ENCODE peak calls at places on chromosomes 2 and 18, in four cellular contexts. P, S, I and V are unnamed samples.

GRCh38 chr2:102618452-102619413 is 620 bp upstream of the SLC9A2 start:
- DNase-seq in P (no peak), S (peak), I (peak), V (no peak)

GRCh38 chr2:117933884-117934354 is 80.0 kb downstream of the CCDC93 start:
- DNase-seq in P (no peak), S (no peak), I (no peak), V (peak)

GRCh38 chr18:48931680-48932461 is 18.9 kb downstream of the SMAD7 start:
- DNase-seq in P (peak), S (peak), I (no peak), V (no peak)

GRCh38 chr2:172038604-172039003 is 38.9 kb downstream of the METAP1D start:
- DNase-seq in P (no peak), S (no peak), I (no peak), V (no peak)

GRCh38 chr2:172998547-172998946 is 77.1 kb upstream of the MAP3K20 start:
- DNase-seq in P (no peak), S (no peak), I (no peak), V (no peak)

GRCh38 chr2:72027426-72028161 is 120.1 kb downstream of the CYP26B1 start:
- DNase-seq in P (no peak), S (no peak), I (peak), V (no peak)

GRCh38 chr2:239328306-239329191 is 72.3 kb downstream of the HDAC4 start:
- DNase-seq in P (no peak), S (no peak), I (no peak), V (no peak)

GRCh38 chr2:62787381-62787780 is 81.9 kb downstream of the EHBP1 start:
- DNase-seq in P (no peak), S (no peak), I (no peak), V (no peak)

GRCh38 chr2:85584857-85585780 is 888 bp downstream of the VAMP5 start:
- DNase-seq in P (no peak), S (peak), I (no peak), V (peak)

GRCh38 chr2:213036836-213037235 is 114.6 kb downstream of the IKZF2 start:
- DNase-seq in P (no peak), S (no peak), I (no peak), V (no peak)

GRCh38 chr2:15142069-15142689 is 419.0 kb downstream of the NBAS start:
- DNase-seq in P (peak), S (no peak), I (no peak), V (peak)

GRCh38 chr2:240520143-240520973 is 37.4 kb downstream of the ANKMY1 start:
- DNase-seq in P (no peak), S (no peak), I (peak), V (no peak)

GRCh38 chr2:172113617-172114016 is 10.9 kb upstream of the DLX2 start:
- DNase-seq in P (no peak), S (peak), I (no peak), V (peak)

GRCh38 chr2:29463181-29463900 is 348.1 kb downstream of the CLIP4 start:
- DNase-seq in P (no peak), S (no peak), I (no peak), V (no peak)

GRCh38 chr2:114010001-114010400 is 120.1 kb downstream of the ACTR3 start:
- DNase-seq in P (no peak), S (no peak), I (no peak), V (no peak)

GRCh38 chr18:50396005-50396404 is 21.2 kb downstream of the SKA1 start:
- DNase-seq in P (no peak), S (peak), I (no peak), V (no peak)

GRCh38 chr2:208285853-208286252 is 19.8 kb downstream of the PIKFYVE start:
- DNase-seq in P (no peak), S (no peak), I (no peak), V (no peak)

GRCh38 chr2:228444156-228444555 is 262.7 kb upstream of the SPHKAP start:
- DNase-seq in P (no peak), S (no peak), I (no peak), V (no peak)

GRCh38 chr18:10420561-10421352 is 33.7 kb upstream of the APCDD1 start:
- DNase-seq in P (no peak), S (no peak), I (no peak), V (no peak)

GRCh38 chr18:67104700-67105284 is 411.7 kb downstream of the DSEL start:
- DNase-seq in P (no peak), S (no peak), I (peak), V (peak)

GRCh38 chr18:111292-112014 is 46.9 kb upstream of the USP14 start:
- DNase-seq in P (no peak), S (peak), I (peak), V (peak)

GRCh38 chr2:38232454-38232853 is 144.6 kb downstream of the ATL2 start:
- DNase-seq in P (no peak), S (no peak), I (no peak), V (no peak)

GRCh38 chr2:85160946-85161625 is 27.9 kb downstream of the TCF7L1 start:
- DNase-seq in P (no peak), S (no peak), I (peak), V (no peak)

GRCh38 chr2:239396881-239397681 is 3.7 kb downstream of the HDAC4 start:
- DNase-seq in P (no peak), S (no peak), I (no peak), V (no peak)

GRCh38 chr2:191051825-191052778 is 38.1 kb upstream of the STAT1 start:
- DNase-seq in P (peak), S (peak), I (no peak), V (peak)

GRCh38 chr2:205188516-205189138 is 493.7 kb upstream of the NRP2 start:
- DNase-seq in P (no peak), S (no peak), I (no peak), V (no peak)

GRCh38 chr2:101770672-101771071 is 73.2 kb downstream of the MAP4K4 start:
- DNase-seq in P (peak), S (peak), I (no peak), V (peak)

GRCh38 chr2:152396051-152396511 is 61.1 kb downstream of the FMNL2 start:
- DNase-seq in P (no peak), S (no peak), I (no peak), V (no peak)

GRCh38 chr18:36813111-36813752 is 15.6 kb downstream of the TPGS2 start:
- DNase-seq in P (no peak), S (no peak), I (no peak), V (no peak)

GRCh38 chr2:167832840-167833239 is 414.6 kb downstream of the STK39 start:
- DNase-seq in P (no peak), S (no peak), I (no peak), V (no peak)

GRCh38 chr18:75208055-75208835 is 694 bp downstream of the PTGR3 start:
- DNase-seq in P (no peak), S (peak), I (peak), V (peak)

GRCh38 chr2:214261683-214262082 is 149.2 kb upstream of the VWC2L start:
- DNase-seq in P (no peak), S (no peak), I (no peak), V (no peak)

GRCh38 chr18:59084286-59084779 is 55.4 kb upstream of the SEC11C start:
- DNase-seq in P (no peak), S (peak), I (peak), V (peak)

DNA sequence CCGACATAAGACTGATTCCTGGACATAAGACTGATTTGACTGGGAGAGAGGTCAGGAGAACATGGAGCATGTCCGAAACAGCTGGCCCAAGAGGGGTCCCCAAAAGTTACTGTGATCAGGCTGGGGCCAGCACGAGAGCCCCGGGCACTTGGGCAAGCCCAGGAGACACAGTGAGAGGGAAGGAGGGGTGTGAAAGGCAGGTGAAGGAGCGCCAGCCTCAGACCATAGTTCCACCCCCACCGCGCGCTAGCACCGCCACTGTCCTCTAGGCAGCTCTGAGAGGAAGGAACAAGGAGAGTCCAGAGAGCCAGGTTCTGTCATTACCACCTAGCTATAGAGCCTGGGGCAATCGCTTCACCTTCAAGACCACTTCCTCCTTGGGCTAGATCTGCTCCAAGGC is 78.2 kb upstream of the DAPL1 start:
- DNase-seq in P (no peak), S (no peak), I (no peak), V (no peak)
- TF ChIP-seq CBFB in P (no peak), S (no peak), I (no peak), V (no peak)

GRCh38 chr2:3180082-3180908 is 197.3 kb downstream of the EIPR1 start:
- DNase-seq in P (no peak), S (no peak), I (no peak), V (no peak)
- TF ChIP-seq CBFB in P (no peak), S (no peak), I (no peak), V (no peak)

DNA sequence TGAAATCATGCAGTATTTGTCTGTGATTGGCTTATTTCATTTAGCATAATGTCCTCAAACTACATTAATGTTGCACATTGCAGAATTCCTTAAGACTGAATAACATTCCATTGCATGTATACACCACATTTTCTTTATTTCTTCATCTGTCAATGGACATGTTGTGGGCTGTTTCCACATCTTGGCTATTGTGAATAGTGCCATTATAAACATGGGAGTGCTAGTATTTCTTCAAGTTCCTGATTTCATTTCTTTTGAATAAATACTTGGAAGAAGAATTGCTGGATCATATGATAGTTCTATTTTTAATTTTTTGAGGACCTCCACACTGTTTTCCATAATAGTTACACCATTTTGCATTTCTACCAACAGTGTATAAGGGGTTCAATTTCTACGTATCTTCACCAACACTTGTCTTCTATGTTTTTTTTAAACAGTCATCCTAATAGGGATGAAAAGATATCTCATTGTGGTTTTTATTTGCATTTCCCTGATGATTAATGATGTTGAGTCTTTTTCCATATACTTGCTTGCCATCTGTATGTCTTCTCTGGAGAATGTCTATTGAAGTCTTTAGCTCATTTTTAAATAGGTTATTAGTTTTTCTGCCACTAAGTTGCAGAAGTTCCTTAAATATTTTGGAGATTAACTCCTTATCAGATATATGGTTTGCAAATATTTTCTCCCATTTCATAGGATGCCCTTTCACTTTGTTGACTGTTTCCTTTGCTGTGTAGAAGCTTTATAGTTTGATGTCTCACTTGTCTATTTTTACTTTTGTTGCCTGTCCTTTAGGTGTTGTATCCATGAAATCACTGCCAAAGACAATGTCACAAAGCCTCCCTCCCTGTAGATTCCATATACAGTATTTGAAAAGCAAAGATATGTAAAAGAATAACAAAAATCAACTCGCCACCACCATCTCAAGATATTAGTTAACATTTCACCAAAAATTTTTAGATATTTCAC is 14.6 kb downstream of the FBXO11 start:
- DNase-seq in P (no peak), S (no peak), I (no peak), V (no peak)
- TF ChIP-seq CBFB in P (no peak), S (no peak), I (no peak), V (no peak)

GRCh38 chr2:224723606-224724217 is 7.5 kb upstream of the CCDC195 start:
- DNase-seq in P (no peak), S (no peak), I (no peak), V (no peak)

GRCh38 chr2:224716921-224717320 is 756 bp upstream of the CCDC195 start:
- DNase-seq in P (no peak), S (no peak), I (no peak), V (no peak)

GRCh38 chr2:224722250-224722649 is 6.1 kb upstream of the CCDC195 start:
- DNase-seq in P (no peak), S (no peak), I (no peak), V (no peak)

GRCh38 chr2:224722777-224723176 is 6.6 kb upstream of the CCDC195 start:
- DNase-seq in P (no peak), S (no peak), I (no peak), V (no peak)
- TF ChIP-seq CBFB in P (no peak), S (no peak), I (no peak), V (no peak)

GRCh38 chr2:231932711-231932970 is 6.4 kb upstream of the NPPC start:
- DNase-seq in P (no peak), S (no peak), I (no peak), V (no peak)
- TF ChIP-seq CBFB in P (no peak), S (no peak), I (no peak), V (no peak)

DNA sequence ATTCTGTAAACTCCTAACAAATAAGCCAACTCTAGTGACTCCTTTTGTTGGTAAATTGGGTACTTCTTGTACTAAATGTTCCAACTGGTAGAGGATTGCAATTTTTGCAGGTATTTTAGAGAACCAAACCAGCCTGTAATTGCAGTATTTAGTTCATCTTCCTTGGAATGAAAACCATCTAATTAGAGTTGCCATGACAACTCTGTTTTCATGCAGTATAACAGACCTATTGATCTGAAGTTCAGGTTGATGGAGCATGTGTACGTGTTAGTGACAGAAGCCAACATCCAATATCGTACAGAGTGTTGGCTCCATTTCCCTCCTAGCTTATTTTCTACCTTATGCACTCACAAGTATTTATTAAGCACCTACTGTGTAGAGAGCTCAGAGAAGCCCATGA is 176.3 kb upstream of the FOSL2 start:
- DNase-seq in P (no peak), S (no peak), I (no peak), V (no peak)
- TF ChIP-seq CBFB in P (no peak), S (no peak), I (no peak), V (no peak)

GRCh38 chr2:65299246-65299645 is 71.6 kb downstream of the ACTR2 start:
- DNase-seq in P (no peak), S (peak), I (no peak), V (no peak)
- TF ChIP-seq CBFB in P (no peak), S (no peak), I (no peak), V (no peak)

GRCh38 chr2:233473386-233473791 is 93.2 kb downstream of the USP40 start:
- DNase-seq in P (no peak), S (no peak), I (no peak), V (no peak)
- TF ChIP-seq CBFB in P (no peak), S (no peak), I (no peak), V (no peak)

DNA sequence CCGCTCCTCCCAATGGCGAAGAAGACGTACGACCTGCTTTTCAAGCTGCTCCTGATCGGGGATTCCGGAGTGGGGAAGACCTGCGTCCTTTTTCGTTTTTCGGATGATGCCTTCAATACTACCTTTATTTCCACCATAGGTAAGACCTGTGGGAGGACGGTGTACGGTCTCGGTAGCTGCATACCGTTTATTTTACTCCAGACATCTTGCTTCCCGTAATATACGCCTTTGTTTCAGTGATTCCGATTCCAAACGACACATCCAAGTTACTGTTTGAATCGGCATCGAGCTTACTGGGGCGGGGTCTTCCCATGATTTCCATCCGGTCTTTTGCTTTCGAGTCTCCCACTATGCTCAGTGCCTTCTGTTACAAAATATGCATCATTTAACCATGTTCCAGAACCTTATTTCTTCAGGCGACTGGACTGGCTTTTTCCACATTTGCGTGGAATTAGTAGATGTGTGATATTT is 748 bp downstream of the RAB10 start:
- DNase-seq in P (no peak), S (no peak), I (no peak), V (no peak)
- TF ChIP-seq CBFB in P (no peak), S (no peak), I (no peak), V (no peak)